ENCODE peak calls at places on chromosomes 16 and 17, in nine cellular contexts. One of them, this sample, is unnamed.

GRCh38 chr16:28873543-28874201 is 4.6 kb upstream of the ATP2A1 start:
- DNase-seq in suprapubic skin: no peak
- DNase-seq in PC-3: peak
- DNase-seq in Peyer's patch: no peak
- DNase-seq in left lung: no peak
- DNase-seq in bronchial epithelial cell: no peak
- DNase-seq in A549: no peak
- DNase-seq in omental fat pad: no peak
- DNase-seq in thyroid gland: no peak
- DNase-seq in this sample: no peak

GRCh38 chr16:27240948-27241531 is 27.5 kb downstream of the NSMCE1 start:
- DNase-seq in suprapubic skin: peak
- DNase-seq in PC-3: peak
- DNase-seq in Peyer's patch: no peak
- DNase-seq in left lung: no peak
- DNase-seq in bronchial epithelial cell: no peak
- DNase-seq in A549: no peak
- DNase-seq in omental fat pad: peak
- DNase-seq in thyroid gland: no peak
- DNase-seq in this sample: no peak

GRCh38 chr16:31362476-31363405 is 7.8 kb downstream of the ITGAX start:
- DNase-seq in suprapubic skin: peak
- DNase-seq in PC-3: no peak
- DNase-seq in Peyer's patch: peak
- DNase-seq in left lung: no peak
- DNase-seq in bronchial epithelial cell: no peak
- DNase-seq in A549: no peak
- DNase-seq in omental fat pad: peak
- DNase-seq in thyroid gland: no peak
- DNase-seq in this sample: no peak

GRCh38 chr17:36149296-36149820 is 27.1 kb downstream of the TBC1D3B start:
- DNase-seq in suprapubic skin: no peak
- DNase-seq in PC-3: no peak
- DNase-seq in Peyer's patch: no peak
- DNase-seq in left lung: no peak
- DNase-seq in bronchial epithelial cell: no peak
- DNase-seq in A549: peak
- DNase-seq in omental fat pad: no peak
- DNase-seq in thyroid gland: no peak
- DNase-seq in this sample: no peak

GRCh38 chr17:48310748-48311213 is 119.2 kb downstream of the SKAP1 start:
- DNase-seq in suprapubic skin: no peak
- DNase-seq in PC-3: no peak
- DNase-seq in Peyer's patch: no peak
- DNase-seq in left lung: no peak
- DNase-seq in bronchial epithelial cell: no peak
- DNase-seq in A549: no peak
- DNase-seq in omental fat pad: no peak
- DNase-seq in thyroid gland: no peak
- DNase-seq in this sample: peak

GRCh38 chr17:12731839-12732238 is 57.5 kb upstream of the ARHGAP44 start:
- DNase-seq in suprapubic skin: no peak
- DNase-seq in PC-3: no peak
- DNase-seq in Peyer's patch: no peak
- DNase-seq in left lung: no peak
- DNase-seq in bronchial epithelial cell: no peak
- DNase-seq in A549: no peak
- DNase-seq in omental fat pad: no peak
- DNase-seq in thyroid gland: no peak
- DNase-seq in this sample: no peak

GRCh38 chr16:66652661-66653060 is 43.9 kb downstream of the CMTM4 start:
- DNase-seq in suprapubic skin: no peak
- DNase-seq in PC-3: no peak
- DNase-seq in Peyer's patch: no peak
- DNase-seq in left lung: no peak
- DNase-seq in bronchial epithelial cell: no peak
- DNase-seq in A549: no peak
- DNase-seq in omental fat pad: no peak
- DNase-seq in thyroid gland: no peak
- DNase-seq in this sample: no peak

GRCh38 chr17:46922487-46922803 is 515 bp upstream of the GOSR2 start:
- DNase-seq in suprapubic skin: no peak
- DNase-seq in PC-3: no peak
- DNase-seq in Peyer's patch: no peak
- DNase-seq in left lung: no peak
- DNase-seq in bronchial epithelial cell: no peak
- DNase-seq in A549: no peak
- DNase-seq in omental fat pad: no peak
- DNase-seq in thyroid gland: no peak
- DNase-seq in this sample: no peak

GRCh38 chr16:20898938-20899502 is 1.1 kb downstream of the DCUN1D3 start:
- DNase-seq in suprapubic skin: no peak
- DNase-seq in PC-3: no peak
- DNase-seq in Peyer's patch: no peak
- DNase-seq in left lung: no peak
- DNase-seq in bronchial epithelial cell: peak
- DNase-seq in A549: no peak
- DNase-seq in omental fat pad: no peak
- DNase-seq in thyroid gland: no peak
- DNase-seq in this sample: no peak

DNA sequence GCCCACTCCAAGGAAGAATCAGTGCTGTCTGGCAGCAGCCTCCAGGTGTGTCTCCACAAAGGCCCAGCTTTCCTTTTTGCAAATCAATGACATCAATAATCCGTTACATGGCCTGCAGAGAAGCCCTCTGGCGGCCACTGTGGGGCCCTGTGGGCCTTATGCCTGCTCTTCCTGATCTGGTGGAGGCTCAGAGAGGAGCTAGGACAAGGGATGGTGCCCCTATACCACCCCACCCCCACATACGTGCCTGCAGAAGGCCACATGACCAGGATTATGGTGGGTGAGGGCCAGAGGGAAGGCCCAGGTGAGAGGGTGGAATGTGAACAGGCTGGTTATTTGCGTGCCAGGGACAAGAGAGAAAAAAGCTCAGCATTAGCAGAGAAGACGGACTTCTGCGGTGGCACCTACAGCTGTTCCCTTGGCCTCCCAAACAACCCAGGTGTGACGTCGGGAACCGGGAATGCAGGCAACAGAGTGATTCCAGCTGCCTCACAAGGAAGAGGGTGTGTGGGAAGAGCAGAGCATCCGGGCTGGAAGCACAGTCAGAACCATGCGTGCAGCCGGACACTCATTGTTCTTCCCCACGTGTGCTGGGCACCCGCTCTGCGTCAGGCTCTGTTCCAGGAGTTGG is 22.5 kb downstream of the EIF4A3 start:
- DNase-seq in suprapubic skin: peak
- DNase-seq in PC-3: peak
- DNase-seq in Peyer's patch: no peak
- DNase-seq in left lung: no peak
- DNase-seq in bronchial epithelial cell: peak
- DNase-seq in A549: peak
- DNase-seq in omental fat pad: no peak
- DNase-seq in thyroid gland: peak
- DNase-seq in this sample: peak
- TF ChIP-seq CTCF in suprapubic skin: no peak
- TF ChIP-seq CTCF in PC-3: peak
- TF ChIP-seq CTCF in Peyer's patch: peak
- TF ChIP-seq CTCF in left lung: no peak
- TF ChIP-seq CTCF in bronchial epithelial cell: peak
- TF ChIP-seq CTCF in A549: peak
- TF ChIP-seq CTCF in omental fat pad: no peak
- TF ChIP-seq CTCF in thyroid gland: peak
- TF ChIP-seq CTCF in this sample: no peak

GRCh38 chr17:7620835-7621234 is 6.1 kb upstream of the FXR2 start:
- DNase-seq in suprapubic skin: no peak
- DNase-seq in PC-3: no peak
- DNase-seq in Peyer's patch: no peak
- DNase-seq in left lung: peak
- DNase-seq in bronchial epithelial cell: no peak
- DNase-seq in A549: no peak
- DNase-seq in omental fat pad: no peak
- DNase-seq in thyroid gland: no peak
- DNase-seq in this sample: no peak
- TF ChIP-seq CTCF in suprapubic skin: no peak
- TF ChIP-seq CTCF in PC-3: no peak
- TF ChIP-seq CTCF in Peyer's patch: no peak
- TF ChIP-seq CTCF in left lung: no peak
- TF ChIP-seq CTCF in bronchial epithelial cell: no peak
- TF ChIP-seq CTCF in A549: no peak
- TF ChIP-seq CTCF in omental fat pad: no peak
- TF ChIP-seq CTCF in thyroid gland: no peak
- TF ChIP-seq CTCF in this sample: no peak

DNA sequence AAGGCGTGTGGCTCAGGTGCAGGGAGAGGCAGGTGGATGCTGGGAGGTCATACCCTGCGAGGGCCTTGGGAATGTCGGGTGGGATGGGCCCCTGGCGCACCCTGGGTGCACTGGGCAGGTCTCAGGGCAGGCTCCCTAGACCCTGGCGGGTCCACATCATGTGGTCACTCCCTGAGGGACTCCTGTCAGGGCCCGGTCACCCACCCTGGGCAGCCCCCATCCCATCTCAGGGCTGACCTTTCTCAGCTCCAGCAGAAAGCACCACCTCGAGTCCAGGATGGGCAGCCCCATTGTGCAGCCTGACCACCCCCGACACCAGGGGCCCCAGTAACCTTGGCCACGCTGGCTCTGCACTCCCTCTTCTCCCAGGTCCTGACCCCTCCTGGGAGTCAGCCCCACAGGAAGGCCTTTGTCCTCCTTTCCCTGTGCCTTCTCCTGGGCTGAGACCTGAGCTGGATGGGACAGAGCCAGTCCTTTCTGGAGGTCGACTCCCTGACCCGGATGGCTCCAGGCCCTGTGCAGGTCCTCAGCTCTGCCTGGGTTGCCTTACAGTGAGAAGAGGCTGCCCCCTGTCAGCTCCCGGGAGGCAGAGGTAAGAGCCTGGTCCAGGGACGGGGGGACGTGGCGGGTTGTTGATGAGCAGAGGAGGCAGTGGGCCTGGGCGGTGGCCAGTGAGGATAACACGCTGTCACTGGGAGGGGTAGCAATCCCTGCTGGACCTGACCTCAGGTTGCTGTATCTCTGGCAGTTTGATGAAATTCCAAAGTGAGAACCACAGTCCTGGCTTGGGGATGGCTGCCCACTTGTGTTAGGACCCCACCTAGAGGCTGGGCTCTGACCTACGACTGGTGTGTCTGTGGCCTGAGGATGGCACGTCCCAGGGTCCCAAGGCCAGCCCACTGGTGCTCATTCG is 77.9 kb downstream of the GOSR1 start:
- DNase-seq in suprapubic skin: no peak
- DNase-seq in PC-3: peak
- DNase-seq in Peyer's patch: no peak
- DNase-seq in left lung: peak
- DNase-seq in bronchial epithelial cell: no peak
- DNase-seq in A549: peak
- DNase-seq in omental fat pad: no peak
- DNase-seq in thyroid gland: no peak
- DNase-seq in this sample: peak
- TF ChIP-seq CTCF in suprapubic skin: no peak
- TF ChIP-seq CTCF in PC-3: peak
- TF ChIP-seq CTCF in Peyer's patch: no peak
- TF ChIP-seq CTCF in left lung: no peak
- TF ChIP-seq CTCF in bronchial epithelial cell: peak
- TF ChIP-seq CTCF in A549: peak
- TF ChIP-seq CTCF in omental fat pad: no peak
- TF ChIP-seq CTCF in thyroid gland: no peak
- TF ChIP-seq CTCF in this sample: no peak

DNA sequence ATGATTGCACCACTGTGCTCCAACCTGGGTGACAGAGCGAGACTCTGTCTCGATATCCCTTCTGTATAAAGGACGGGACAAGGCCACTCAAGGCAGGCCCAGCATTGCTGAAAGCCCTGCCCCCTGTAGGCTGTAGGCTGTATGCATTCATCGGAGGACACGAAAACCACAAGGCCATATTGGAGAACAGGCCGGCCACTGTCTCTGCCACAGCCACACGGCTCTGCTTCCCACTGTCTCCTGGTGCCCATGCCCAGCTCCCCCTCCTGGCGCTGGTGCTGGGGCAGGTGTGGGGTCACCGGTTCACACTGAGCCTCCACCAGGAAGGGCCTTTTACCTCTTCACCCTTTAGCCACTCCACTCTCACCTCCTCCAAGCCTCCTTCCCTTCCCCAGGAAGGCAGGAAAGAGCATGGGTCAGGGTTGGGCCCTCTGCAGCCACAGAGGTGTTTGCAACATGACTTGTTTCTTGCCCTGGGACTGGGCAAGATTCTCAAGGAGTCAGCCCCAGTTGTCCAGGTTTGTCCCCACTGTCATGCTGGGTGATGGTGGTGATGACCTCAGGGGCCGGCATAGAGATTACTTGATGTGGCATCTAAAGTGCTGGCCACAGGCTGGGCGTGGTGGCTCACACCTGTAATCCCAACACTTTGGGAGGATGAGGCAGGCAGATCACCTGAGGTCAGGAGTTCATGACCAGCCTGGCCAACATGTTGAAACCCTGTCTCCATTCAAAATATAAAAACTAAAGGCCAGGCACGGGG is 5.3 kb upstream of the NTN3 start:
- DNase-seq in suprapubic skin: no peak
- DNase-seq in PC-3: peak
- DNase-seq in Peyer's patch: no peak
- DNase-seq in left lung: peak
- DNase-seq in bronchial epithelial cell: no peak
- DNase-seq in A549: peak
- DNase-seq in omental fat pad: no peak
- DNase-seq in thyroid gland: no peak
- DNase-seq in this sample: no peak
- TF ChIP-seq CTCF in suprapubic skin: no peak
- TF ChIP-seq CTCF in PC-3: no peak
- TF ChIP-seq CTCF in Peyer's patch: no peak
- TF ChIP-seq CTCF in left lung: no peak
- TF ChIP-seq CTCF in bronchial epithelial cell: peak
- TF ChIP-seq CTCF in A549: no peak
- TF ChIP-seq CTCF in omental fat pad: no peak
- TF ChIP-seq CTCF in thyroid gland: no peak
- TF ChIP-seq CTCF in this sample: no peak